ENCODE peak calls at places on chromosomes 5 and 9, in six cellular contexts. C is right lobe of liver, A is kidney, Z is SJCRH30, X is Caco-2, J is ascending aorta. D is an unnamed sample.
A peak's percentile ranks its signal among the peaks of the same experiment; 100 is the strongest.

GRCh38 chr5:56094579-56095361 is 100.0 kb upstream of the IL6ST start:
- DNase-seq in C (no peak), A (no peak), Z (no peak), X (no peak), J (no peak), D (no peak)

GRCh38 chr5:1665803-1666202 is 133.8 kb downstream of the MRPL36 start:
- DNase-seq in C (no peak), A (no peak), Z (no peak), X (no peak), J (no peak), D (no peak)

GRCh38 chr5:15004506-15004905 is 132.9 kb upstream of the ANKH start:
- DNase-seq in C (no peak), A (no peak), Z (no peak), X (no peak), J (no peak), D (no peak)

GRCh38 chr9:124758061-124758460 is 13.1 kb downstream of the NR6A1 start:
- DNase-seq in C (no peak), A (no peak), Z (no peak), X (no peak), J (no peak), D (no peak)

GRCh38 chr5:74576941-74577456 is 63.5 kb downstream of the ENC1 start:
- DNase-seq in C (no peak), A (no peak), Z (no peak), X (no peak), J (no peak), D (no peak)

GRCh38 chr5:42586625-42587024 is 163.4 kb downstream of the GHR start:
- DNase-seq in C (peak; percentile 44), A (no peak), Z (peak; percentile 37), X (no peak), J (no peak), D (no peak)

GRCh38 chr5:126031989-126032716 is 391.1 kb upstream of the GRAMD2B start:
- DNase-seq in C (peak; percentile 36), A (peak; percentile 82), Z (peak; percentile 58), X (no peak), J (no peak), D (no peak)

GRCh38 chr9:7058539-7058938 is 300.8 kb downstream of the KDM4C start:
- DNase-seq in C (no peak), A (no peak), Z (no peak), X (no peak), J (no peak), D (no peak)

GRCh38 chr5:112933651-112934365 is 11.8 kb upstream of the REEP5 start:
- DNase-seq in C (no peak), A (no peak), Z (no peak), X (no peak), J (no peak), D (no peak)

GRCh38 chr9:88342246-88342645 is 46.0 kb upstream of the SPIN1 start:
- DNase-seq in C (no peak), A (no peak), Z (no peak), X (no peak), J (no peak), D (no peak)

GRCh38 chr5:142100307-142100706 is 8.3 kb upstream of the NDFIP1 start:
- DNase-seq in C (no peak), A (no peak), Z (no peak), X (no peak), J (no peak), D (no peak)

GRCh38 chr9:14531424-14532269 is 161.6 kb downstream of the ZDHHC21 start:
- DNase-seq in C (no peak), A (no peak), Z (no peak), X (no peak), J (no peak), D (no peak)

GRCh38 chr9:81183763-81184162 is 505.6 kb downstream of the TLE1 start:
- DNase-seq in C (no peak), A (no peak), Z (peak; percentile 75), X (no peak), J (no peak), D (no peak)

GRCh38 chr9:89601856-89602562 is 2.8 kb upstream of the GADD45G start:
- DNase-seq in C (no peak), A (no peak), Z (no peak), X (no peak), J (no peak), D (no peak)

GRCh38 chr9:136218271-136218670 is 13.3 kb upstream of the LHX3 start:
- DNase-seq in C (no peak), A (no peak), Z (no peak), X (no peak), J (no peak), D (no peak)

GRCh38 chr5:59519338-59519737 is 374.2 kb downstream of the PDE4D start:
- DNase-seq in C (no peak), A (no peak), Z (no peak), X (no peak), J (no peak), D (no peak)

GRCh38 chr9:122124528-122124927 is 31.4 kb upstream of the TTLL11 start:
- DNase-seq in C (no peak), A (peak; percentile 34), Z (no peak), X (no peak), J (no peak), D (no peak)

GRCh38 chr5:146731909-146732659 is 146.5 kb downstream of the PPP2R2B start:
- DNase-seq in C (no peak), A (no peak), Z (no peak), X (no peak), J (no peak), D (no peak)

GRCh38 chr5:42993516-42994284 is 46.4 kb downstream of the ANXA2R start:
- DNase-seq in C (no peak), A (no peak), Z (no peak), X (no peak), J (no peak), D (no peak)

GRCh38 chr9:120434532-120434931 is 145.4 kb downstream of the CDK5RAP2 start:
- DNase-seq in C (no peak), A (no peak), Z (no peak), X (no peak), J (no peak), D (no peak)

GRCh38 chr5:136030956-136031611 is 2.3 kb downstream of the TGFBI start:
- DNase-seq in C (no peak), A (no peak), Z (peak; percentile 39), X (no peak), J (no peak), D (no peak)

DNA sequence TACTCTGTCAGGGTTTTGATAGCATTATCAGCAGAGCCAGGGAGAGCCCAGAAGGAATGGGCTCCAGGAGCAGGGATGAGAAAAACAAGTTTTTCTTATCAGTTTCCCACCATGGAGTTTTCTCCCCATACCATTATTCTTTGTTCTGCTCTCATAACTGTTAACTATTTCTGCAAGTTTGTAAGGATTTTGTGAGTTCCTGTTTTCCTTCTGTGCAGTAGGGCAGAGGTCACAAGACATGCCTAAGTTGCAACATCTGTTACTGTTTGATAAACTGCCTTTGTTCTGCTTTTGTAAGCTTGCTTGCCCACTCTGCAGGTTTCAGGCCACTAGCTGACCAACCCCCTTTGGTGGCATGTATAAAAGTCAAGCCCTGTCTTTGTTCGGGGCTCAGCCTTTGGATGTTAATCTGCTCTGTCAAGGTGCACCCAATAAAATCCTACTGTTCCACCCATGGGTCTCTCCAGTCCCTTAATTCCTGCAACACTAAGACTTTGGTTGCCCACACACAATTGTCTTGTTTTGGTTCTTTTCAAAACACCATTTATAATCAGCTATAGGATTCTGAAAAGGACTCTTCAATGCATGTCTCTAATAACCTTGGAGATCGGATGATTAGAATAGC is 545.4 kb downstream of the CDH9 start:
- DNase-seq in C (no peak), A (no peak), Z (no peak), X (peak; percentile 6), J (no peak), D (no peak)
- H3K9me3 ChIP-seq in C (no peaks in the 10 kb centered on the region), A (peaks cover 6% of the 10 kb centered on the region), Z (no peaks in the 10 kb centered on the region), X (peaks cover 26% of the 10 kb centered on the region), J (no peaks in the 10 kb centered on the region), D (no peaks in the 10 kb centered on the region)

DNA sequence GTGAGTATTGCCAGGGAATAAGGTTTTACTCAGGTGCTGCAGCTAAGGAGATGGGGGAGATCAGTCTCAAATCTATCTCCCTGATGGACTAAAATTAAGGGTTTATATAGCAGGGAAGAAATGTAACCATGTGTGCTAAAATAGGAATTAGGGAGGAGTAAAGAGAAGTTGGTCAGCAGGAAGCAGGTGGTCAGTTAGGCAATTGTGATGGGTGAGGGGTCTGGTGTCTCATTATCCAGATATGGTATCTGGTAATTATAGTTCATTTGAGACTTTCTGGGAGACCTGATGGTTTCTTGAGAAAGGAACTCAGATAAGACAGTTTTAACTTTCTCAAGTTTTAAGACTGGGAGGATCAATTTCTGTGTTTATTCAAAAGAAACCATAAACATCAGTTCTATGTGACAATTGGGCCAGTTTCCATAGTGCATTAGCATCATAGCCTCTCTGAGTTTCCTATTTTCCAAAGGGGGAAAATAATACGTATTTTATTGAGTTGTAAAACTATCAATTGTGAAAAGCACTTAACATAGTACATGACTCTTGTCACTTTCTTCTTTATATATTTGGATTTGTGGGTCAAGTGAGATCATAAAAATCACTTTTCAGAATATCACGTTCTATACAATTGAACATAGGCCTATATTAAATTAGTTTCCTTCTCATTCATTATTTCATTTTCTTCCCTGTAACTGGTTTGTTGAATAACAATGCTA is 115.9 kb downstream of the ZSWIM6 start:
- DNase-seq in C (no peak), A (no peak), Z (no peak), X (no peak), J (no peak), D (no peak)
- H3K9me3 ChIP-seq in C (no peaks in the 10 kb centered on the region), A (peaks cover 12% of the 10 kb centered on the region), Z (peaks cover 9% of the 10 kb centered on the region), X (no peaks in the 10 kb centered on the region), J (peaks cover 14% of the 10 kb centered on the region), D (peaks cover 7% of the 10 kb centered on the region)

GRCh38 chr9:23746317-23746716 is 79.7 kb downstream of the ELAVL2 start:
- DNase-seq in C (no peak), A (no peak), Z (no peak), X (no peak), J (no peak), D (no peak)
- H3K9me3 ChIP-seq in C (no peaks in the 10 kb centered on the region), A (no peaks in the 10 kb centered on the region), Z (no peaks in the 10 kb centered on the region), X (no peaks in the 10 kb centered on the region), J (no peaks in the 10 kb centered on the region), D (no peaks in the 10 kb centered on the region)

DNA sequence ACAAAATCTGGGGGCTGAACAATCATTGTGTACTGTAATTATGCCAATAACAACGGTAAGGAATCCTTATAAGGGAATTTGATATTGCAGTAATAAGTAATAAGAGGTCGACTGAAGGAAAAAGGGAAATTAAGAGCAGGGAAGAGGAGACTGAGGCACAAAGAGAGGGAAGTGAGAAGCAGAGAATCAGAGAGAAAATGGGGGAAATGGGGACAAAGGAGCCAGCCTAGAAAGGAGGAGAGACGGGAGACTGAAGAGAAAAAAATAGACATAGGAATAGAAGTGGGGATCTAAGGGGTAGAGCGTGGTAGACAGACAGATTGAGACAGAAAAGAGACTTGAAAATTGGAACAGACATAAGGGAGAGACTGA is 518 bp upstream of the ZNF300 start:
- DNase-seq in C (no peak), A (no peak), Z (no peak), X (no peak), J (no peak), D (no peak)
- H3K9me3 ChIP-seq in C (peaks cover 5% of the 10 kb centered on the region), A (peaks cover 44% of the 10 kb centered on the region), Z (peaks cover 26% of the 10 kb centered on the region), X (peaks cover 35% of the 10 kb centered on the region), J (peaks cover 72% of the 10 kb centered on the region), D (peaks cover 33% of the 10 kb centered on the region)

GRCh38 chr5:35483797-35484196 is 133.9 kb upstream of the SPEF2 start:
- DNase-seq in C (no peak), A (no peak), Z (no peak), X (no peak), J (no peak), D (no peak)
- H3K9me3 ChIP-seq in C (no peaks in the 10 kb centered on the region), A (no peaks in the 10 kb centered on the region), Z (no peaks in the 10 kb centered on the region), X (no peaks in the 10 kb centered on the region), J (no peaks in the 10 kb centered on the region), D (no peaks in the 10 kb centered on the region)

DNA sequence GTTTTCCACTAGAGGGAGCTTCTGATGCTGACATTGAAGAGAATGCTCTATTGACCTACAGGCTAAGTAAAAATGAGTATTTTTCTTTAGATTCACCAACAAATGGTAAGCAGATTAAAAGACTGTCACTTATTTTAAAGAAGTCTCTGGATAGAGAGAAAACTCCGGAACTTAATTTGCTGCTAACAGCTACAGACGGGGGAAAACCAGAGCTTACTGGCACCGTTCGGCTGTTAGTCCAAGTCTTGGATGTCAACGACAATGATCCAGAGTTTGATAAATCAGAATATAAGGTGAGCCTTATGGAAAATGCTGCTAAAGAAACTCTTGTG is 764 bp downstream of the PCDHA11 start:
- DNase-seq in C (no peak), A (no peak), Z (no peak), X (no peak), J (no peak), D (no peak)
- H3K9me3 ChIP-seq in C (no peaks in the 10 kb centered on the region), A (peaks cover 13% of the 10 kb centered on the region), Z (no peaks in the 10 kb centered on the region), X (peaks cover 7% of the 10 kb centered on the region), J (peaks cover 41% of the 10 kb centered on the region), D (peaks cover 3% of the 10 kb centered on the region)